ENCODE peak calls at places on chromosomes 7 and 10, in four cellular contexts. F is spleen, Y is GM12878, Z is astrocyte. O is an unnamed sample. For H3K4me1 and H3K27me3, the result is how much of the 10 kb centered on the place peaks cover.

GRCh38 chr7:36967387-36967786 is 243.1 kb upstream of the AOAH start:
- DNase-seq in Y (no peak), F (no peak), Z (peak), O (no peak)

GRCh38 chr10:102675151-102675886 is 31.0 kb downstream of the TRIM8 start:
- DNase-seq in Z (no peak), F (no peak), Y (no peak), O (no peak)

GRCh38 chr7:4227105-4228010 is 454.7 kb upstream of the FOXK1 start:
- DNase-seq in F (peak), Z (peak), Y (no peak), O (no peak)

GRCh38 chr10:116753759-116754158 is 11.4 kb upstream of the HSPA12A start:
- DNase-seq in Z (no peak), F (no peak), Y (no peak), O (peak)

GRCh38 chr7:19560111-19560883 is 148.5 kb downstream of the POLR1F start:
- DNase-seq in Z (peak), F (no peak), Y (no peak), O (no peak)

GRCh38 chr10:86974484-86974883 is 6.2 kb downstream of the ADIRF start:
- DNase-seq in Y (no peak), F (no peak), Z (no peak), O (no peak)

GRCh38 chr7:33190688-33191304 is 61.4 kb downstream of the BBS9 start:
- DNase-seq in Y (no peak), F (no peak), Z (no peak), O (no peak)

GRCh38 chr10:124911124-124912051 is 30.5 kb upstream of the ZRANB1 start:
- DNase-seq in F (no peak), Y (no peak), Z (peak), O (no peak)

GRCh38 chr7:36272567-36273269 is 116.9 kb upstream of the ANLN start:
- DNase-seq in Z (no peak), Y (no peak), F (no peak), O (no peak)

GRCh38 chr7:151550601-151551286 is 31.0 kb upstream of the RHEB start:
- DNase-seq in Y (no peak), Z (peak), F (no peak), O (no peak)

GRCh38 chr10:71268247-71268691 is 50.8 kb upstream of the SLC29A3 start:
- DNase-seq in Z (peak), F (no peak), Y (no peak), O (no peak)

GRCh38 chr10:68087338-68088029 is 12.4 kb upstream of the HERC4 start:
- DNase-seq in Y (no peak), Z (no peak), F (no peak), O (no peak)

GRCh38 chr7:75565129-75565528 is 73.0 kb downstream of the SPDYE5 start:
- DNase-seq in F (no peak), Y (no peak), Z (peak), O (peak)

GRCh38 chr7:20408467-20408826 is 77.7 kb downstream of the ITGB8 start:
- DNase-seq in F (no peak), Z (peak), Y (no peak), O (no peak)

DNA sequence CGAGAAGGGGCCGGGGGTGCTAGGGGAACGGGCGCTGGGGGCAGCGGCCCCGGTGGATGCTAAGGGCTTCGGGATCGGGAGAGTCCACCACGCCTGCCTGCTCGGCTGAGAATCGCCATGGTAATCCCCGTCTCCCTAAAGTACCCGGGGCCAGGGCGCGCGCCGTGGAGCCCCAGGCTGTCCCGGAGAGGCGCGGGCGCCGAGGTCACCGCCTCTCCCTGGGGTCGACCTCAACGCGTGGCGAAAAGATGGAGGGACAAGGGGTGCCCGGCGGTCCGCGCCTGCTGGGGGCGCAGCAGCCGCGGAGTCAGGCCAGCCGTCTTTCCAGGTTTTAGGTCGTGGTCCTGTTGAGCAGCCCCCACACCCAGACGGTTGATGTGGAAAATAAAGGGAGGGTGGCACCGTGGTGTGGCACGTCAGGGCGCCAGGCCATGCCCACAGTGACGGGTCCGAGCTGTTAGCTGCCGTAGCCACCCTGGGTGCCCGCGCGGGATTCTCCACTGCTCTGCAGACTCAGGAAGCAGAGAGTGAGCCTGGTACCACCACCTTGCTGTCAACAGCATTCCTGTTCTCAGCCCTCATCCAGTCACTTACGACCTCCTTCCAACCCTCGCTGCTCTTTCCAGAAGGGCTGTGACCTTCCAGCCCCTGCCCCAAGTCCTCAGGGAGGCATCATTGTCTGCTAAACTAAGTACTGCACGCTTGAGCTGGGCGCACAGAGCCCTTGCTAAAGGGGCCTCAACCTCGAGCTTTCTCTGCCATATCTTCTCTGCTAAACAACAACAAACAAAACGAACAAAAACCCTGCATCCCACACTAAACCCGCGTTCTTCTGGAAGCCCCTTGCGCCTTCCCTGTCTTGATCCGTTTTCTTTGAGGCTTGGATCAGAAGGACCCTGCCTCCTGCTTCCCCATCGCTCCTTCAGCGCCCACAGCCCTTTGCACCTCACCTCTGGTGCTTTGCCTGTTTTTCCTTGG is 666 bp downstream of the SMKR1 start:
- DNase-seq in F (peak), Y (no peak), Z (no peak), O (no peak)
- TF ChIP-seq CTCF in F (no peak), Y (no peak), Z (no peak), O (peak)

DNA sequence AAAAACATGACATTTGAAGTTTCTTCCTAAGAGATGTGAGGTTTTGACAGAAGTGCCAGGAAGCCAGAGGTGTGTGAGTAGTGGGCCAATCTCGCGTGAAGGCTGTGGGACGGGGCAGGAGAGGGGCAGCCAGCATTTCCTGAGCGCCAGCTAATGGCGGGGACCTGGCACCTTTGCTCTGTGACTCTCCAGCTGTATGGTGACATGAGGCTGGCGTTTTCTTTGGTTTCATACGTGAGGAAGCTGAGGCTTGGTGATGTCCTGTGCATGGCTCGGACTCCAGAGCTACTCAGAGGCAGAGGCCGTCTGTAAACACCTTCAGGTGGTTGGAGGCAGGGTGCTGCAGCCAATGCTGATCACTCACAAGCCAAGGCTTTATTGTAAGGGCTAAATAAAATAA is 53.8 kb downstream of the IKZF1 start:
- DNase-seq in Z (no peak), Y (no peak), F (no peak), O (no peak)
- H3K4me1 ChIP-seq in Z (under half), Y (under half), F (under half), O (under half)

GRCh38 chr7:121872831-121873764 is at the start of gene PTPRZ1:
- DNase-seq in F (no peak), Y (no peak), Z (peak), O (peak)
- H3K27me3 ChIP-seq in F (under half), Y (under half), Z (under half), O (under half)

DNA sequence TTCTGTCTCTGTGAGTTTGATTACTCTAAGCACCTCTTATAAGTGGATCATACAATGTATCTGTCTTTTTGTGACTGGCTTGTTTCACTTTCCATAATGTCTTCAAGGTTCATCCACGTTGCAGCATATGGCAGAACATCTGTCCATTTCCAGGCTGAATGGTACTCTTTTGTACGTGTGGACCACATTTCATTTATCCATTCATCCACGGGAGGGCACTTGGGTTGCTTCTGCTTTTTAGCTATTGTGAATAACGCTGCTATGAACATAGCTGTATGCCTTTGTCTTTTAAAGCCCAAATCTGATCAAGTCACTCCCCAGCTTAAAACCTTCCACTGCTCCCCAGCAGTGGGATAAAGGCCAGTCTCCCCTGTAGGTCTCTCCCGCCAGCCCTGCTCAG is 31.5 kb downstream of the EGFR start:
- DNase-seq in F (no peak), Y (no peak), Z (no peak), O (no peak)
- TF ChIP-seq CTCF in F (no peak), Y (peak), Z (no peak), O (no peak)

GRCh38 chr7:41698114-41698513 is 4.8 kb downstream of the INHBA start:
- DNase-seq in Z (no peak), Y (no peak), F (no peak), O (no peak)
- H3K4me1 ChIP-seq in Z (under half), Y (under half), F (under half), O (under half)

DNA sequence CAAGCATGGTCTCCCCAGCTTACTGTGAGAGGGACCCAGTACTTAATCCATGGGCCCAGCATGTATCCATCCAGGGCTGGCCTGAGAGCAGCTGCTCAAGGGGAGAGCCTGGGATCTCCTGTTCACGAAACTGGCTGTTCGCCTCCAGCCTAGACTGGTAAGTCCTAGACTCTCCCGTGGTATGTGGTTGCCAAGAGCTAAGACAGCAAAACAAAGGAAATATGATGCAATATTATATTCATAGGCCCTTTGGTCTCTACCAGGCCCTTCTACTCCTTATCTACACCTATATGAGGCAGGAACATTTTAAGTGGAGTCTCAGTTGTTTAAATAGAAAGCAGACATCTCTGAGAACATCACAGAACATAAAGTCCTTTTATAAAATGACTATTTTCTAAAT is 28.9 kb upstream of the STK17A start:
- DNase-seq in Y (no peak), F (no peak), Z (peak), O (no peak)
- H3K27me3 ChIP-seq in Y (under half), F (under half), Z (under half), O (under half)